ENCODE peak calls at places on chromosomes 12 and 14, in nine cellular contexts. W, B, N, X, C, I, V, Z and H are unnamed samples.

GRCh38 chr14:65032319-65032718 is 45.6 kb downstream of the FNTB start:
- DNase-seq in C (no peak), X (no peak), I (no peak), W (no peak), Z (no peak), V (no peak), N (no peak), B (no peak), H (no peak)

GRCh38 chr12:91618281-91618680 is 435.7 kb upstream of the DCN start:
- DNase-seq in X (no peak), V (no peak), B (no peak), W (no peak), I (no peak), N (no peak), C (no peak), Z (no peak), H (peak)

GRCh38 chr14:102592969-102593840 is 756 bp downstream of the RCOR1 start:
- DNase-seq in N (peak), X (peak), I (peak), V (peak), B (no peak), C (peak), W (peak), Z (no peak), H (peak)

GRCh38 chr12:76379261-76379660 is 31.0 kb upstream of the BBS10 start:
- DNase-seq in B (no peak), V (no peak), N (no peak), I (no peak), C (no peak), X (no peak), W (no peak), Z (no peak), H (no peak)

GRCh38 chr14:66401447-66402095 is 84.6 kb upstream of the CCDC196 start:
- DNase-seq in W (peak), I (no peak), Z (no peak), C (peak), V (no peak), B (no peak), X (peak), N (no peak), H (peak)

GRCh38 chr12:47415054-47415453 is 290.8 kb downstream of the RPAP3 start:
- DNase-seq in C (no peak), W (no peak), B (no peak), V (no peak), N (no peak), Z (no peak), X (no peak), I (no peak), H (no peak)

GRCh38 chr12:75890141-75890540 is 141.4 kb downstream of the PHLDA1 start:
- DNase-seq in N (no peak), W (no peak), V (no peak), I (no peak), B (no peak), C (no peak), X (no peak), Z (no peak), H (no peak)

GRCh38 chr12:3683670-3684069 is 69.2 kb downstream of the CRACR2A start:
- DNase-seq in C (no peak), I (no peak), X (no peak), B (no peak), N (no peak), W (peak), Z (peak), V (no peak), H (no peak)